ENCODE peak calls at places on chromosome 9, in six cellular contexts. One of them, this sample, is unnamed.

GRCh38 chr9:120920495-120921178 is 6.0 kb downstream of the TRAF1 start:
- DNase-seq in fibroblast of lung: no peak
- DNase-seq in GM23338: no peak
- DNase-seq in GM12878: no peak
- DNase-seq in HepG2: no peak
- DNase-seq in H9: no peak
- DNase-seq in this sample: no peak

GRCh38 chr9:136604823-136605525 is 57.7 kb upstream of the EGFL7 start:
- DNase-seq in GM23338: no peak
- DNase-seq in H9: no peak
- DNase-seq in fibroblast of lung: no peak
- DNase-seq in HepG2: no peak
- DNase-seq in GM12878: no peak
- DNase-seq in this sample: no peak

GRCh38 chr9:95511952-95512750 is 4.6 kb downstream of the PTCH1 start:
- DNase-seq in GM23338: peak; percentile 80
- DNase-seq in HepG2: no peak
- DNase-seq in GM12878: no peak
- DNase-seq in fibroblast of lung: no peak
- DNase-seq in H9: peak; percentile 64
- DNase-seq in this sample: no peak

GRCh38 chr9:36897019-36897418 is 137.0 kb downstream of the PAX5 start:
- DNase-seq in HepG2: no peak
- DNase-seq in fibroblast of lung: no peak
- DNase-seq in GM23338: no peak
- DNase-seq in GM12878: no peak
- DNase-seq in H9: peak; percentile 27
- DNase-seq in this sample: no peak

GRCh38 chr9:99823392-99824377 is 2.0 kb downstream of the NR4A3 start:
- DNase-seq in GM12878: no peak
- DNase-seq in H9: peak; percentile 51
- DNase-seq in HepG2: no peak
- DNase-seq in GM23338: peak; percentile 50
- DNase-seq in fibroblast of lung: peak; percentile 38
- DNase-seq in this sample: no peak

GRCh38 chr9:24487250-24487861 is 58.3 kb downstream of the IZUMO3 start:
- DNase-seq in H9: no peak
- DNase-seq in GM23338: no peak
- DNase-seq in GM12878: no peak
- DNase-seq in HepG2: no peak
- DNase-seq in fibroblast of lung: no peak
- DNase-seq in this sample: no peak

GRCh38 chr9:75148551-75148950 is 60.2 kb downstream of the OSTF1 start:
- DNase-seq in fibroblast of lung: peak; percentile 96
- DNase-seq in H9: no peak
- DNase-seq in GM23338: no peak
- DNase-seq in GM12878: no peak
- DNase-seq in HepG2: no peak
- DNase-seq in this sample: peak; percentile 50

GRCh38 chr9:130537346-130538050 is 41.9 kb upstream of the FUBP3 start:
- DNase-seq in H9: no peak
- DNase-seq in fibroblast of lung: peak; percentile 7
- DNase-seq in GM23338: no peak
- DNase-seq in GM12878: no peak
- DNase-seq in HepG2: no peak
- DNase-seq in this sample: no peak

GRCh38 chr9:115198018-115198417 is 80.1 kb upstream of the TNC start:
- DNase-seq in fibroblast of lung: peak; percentile 80
- DNase-seq in H9: no peak
- DNase-seq in HepG2: no peak
- DNase-seq in GM12878: no peak
- DNase-seq in GM23338: no peak
- DNase-seq in this sample: no peak

GRCh38 chr9:111474385-111474784 is 9.8 kb downstream of the ECPAS start:
- DNase-seq in GM23338: peak; percentile 29
- DNase-seq in GM12878: no peak
- DNase-seq in H9: no peak
- DNase-seq in HepG2: peak; percentile 82
- DNase-seq in fibroblast of lung: no peak
- DNase-seq in this sample: no peak

GRCh38 chr9:98864257-98865180 is 57.0 kb downstream of the GALNT12 start:
- DNase-seq in HepG2: no peak
- DNase-seq in H9: no peak
- DNase-seq in GM12878: no peak
- DNase-seq in GM23338: no peak
- DNase-seq in fibroblast of lung: no peak
- DNase-seq in this sample: no peak

GRCh38 chr9:79788662-79789061 is 216.9 kb downstream of the TLE4 start:
- DNase-seq in HepG2: no peak
- DNase-seq in GM12878: no peak
- DNase-seq in H9: no peak
- DNase-seq in GM23338: no peak
- DNase-seq in fibroblast of lung: no peak
- DNase-seq in this sample: no peak

GRCh38 chr9:2620876-2621677 is 510 bp upstream of the VLDLR start:
- DNase-seq in GM12878: no peak
- DNase-seq in fibroblast of lung: peak; percentile 78
- DNase-seq in H9: peak; percentile 90
- DNase-seq in GM23338: peak; percentile 94
- DNase-seq in HepG2: peak; percentile 36
- DNase-seq in this sample: peak; percentile 88

GRCh38 chr9:120490888-120491595 is 88.9 kb downstream of the CDK5RAP2 start:
- DNase-seq in HepG2: no peak
- DNase-seq in fibroblast of lung: no peak
- DNase-seq in GM12878: peak; percentile 15
- DNase-seq in H9: no peak
- DNase-seq in GM23338: peak; percentile 22
- DNase-seq in this sample: no peak

GRCh38 chr9:1775230-1775629 is 239.9 kb upstream of the SMARCA2 start:
- DNase-seq in GM23338: peak; percentile 72
- DNase-seq in H9: no peak
- DNase-seq in fibroblast of lung: no peak
- DNase-seq in HepG2: no peak
- DNase-seq in GM12878: no peak
- DNase-seq in this sample: no peak

GRCh38 chr9:108374606-108375005 is 481.2 kb downstream of the ACTL7B start:
- DNase-seq in GM23338: no peak
- DNase-seq in HepG2: no peak
- DNase-seq in fibroblast of lung: no peak
- DNase-seq in GM12878: no peak
- DNase-seq in H9: no peak
- DNase-seq in this sample: no peak

GRCh38 chr9:72564517-72565281 is 43.3 kb downstream of the TMC1 start:
- DNase-seq in fibroblast of lung: no peak
- DNase-seq in HepG2: no peak
- DNase-seq in GM12878: no peak
- DNase-seq in GM23338: no peak
- DNase-seq in H9: no peak
- DNase-seq in this sample: no peak

GRCh38 chr9:93010696-93011095 is 47.8 kb upstream of the SUSD3 start:
- DNase-seq in GM12878: no peak
- DNase-seq in GM23338: no peak
- DNase-seq in H9: peak; percentile 27
- DNase-seq in HepG2: peak; percentile 31
- DNase-seq in fibroblast of lung: no peak
- DNase-seq in this sample: no peak

GRCh38 chr9:135484460-135485277 is 5.1 kb downstream of the PPP1R26 start:
- DNase-seq in fibroblast of lung: no peak
- DNase-seq in H9: no peak
- DNase-seq in HepG2: no peak
- DNase-seq in GM12878: no peak
- DNase-seq in GM23338: no peak
- DNase-seq in this sample: no peak

GRCh38 chr9:132350861-132351315 is 3.9 kb downstream of the SETX start:
- DNase-seq in fibroblast of lung: no peak
- DNase-seq in HepG2: no peak
- DNase-seq in H9: no peak
- DNase-seq in GM23338: no peak
- DNase-seq in GM12878: no peak
- DNase-seq in this sample: peak; percentile 43

GRCh38 chr9:3498691-3499090 is 27.1 kb downstream of the RFX3 start:
- DNase-seq in HepG2: no peak
- DNase-seq in H9: no peak
- DNase-seq in fibroblast of lung: peak; percentile 87
- DNase-seq in GM12878: no peak
- DNase-seq in GM23338: no peak
- DNase-seq in this sample: no peak

GRCh38 chr9:36922548-36922947 is 111.5 kb downstream of the PAX5 start:
- DNase-seq in HepG2: no peak
- DNase-seq in GM12878: no peak
- DNase-seq in GM23338: no peak
- DNase-seq in H9: no peak
- DNase-seq in fibroblast of lung: peak; percentile 74
- DNase-seq in this sample: no peak

GRCh38 chr9:95575796-95576195 is 59.0 kb upstream of the PTCH1 start:
- DNase-seq in GM12878: no peak
- DNase-seq in HepG2: no peak
- DNase-seq in fibroblast of lung: no peak
- DNase-seq in H9: no peak
- DNase-seq in GM23338: no peak
- DNase-seq in this sample: no peak

GRCh38 chr9:70392189-70392588 is 22.3 kb downstream of the KLF9 start:
- DNase-seq in HepG2: no peak
- DNase-seq in GM23338: no peak
- DNase-seq in GM12878: no peak
- DNase-seq in fibroblast of lung: no peak
- DNase-seq in H9: no peak
- DNase-seq in this sample: no peak

GRCh38 chr9:127128341-127129072 is 6.1 kb upstream of the ANGPTL2 start:
- DNase-seq in HepG2: no peak
- DNase-seq in GM23338: no peak
- DNase-seq in GM12878: no peak
- DNase-seq in H9: no peak
- DNase-seq in fibroblast of lung: peak; percentile 58
- DNase-seq in this sample: no peak

GRCh38 chr9:106532616-106533015 is 330.4 kb upstream of the ZNF462 start:
- DNase-seq in H9: peak; percentile 43
- DNase-seq in GM23338: peak; percentile 5
- DNase-seq in HepG2: no peak
- DNase-seq in GM12878: no peak
- DNase-seq in fibroblast of lung: no peak
- DNase-seq in this sample: no peak

GRCh38 chr9:106528158-106528557 is 334.8 kb upstream of the ZNF462 start:
- DNase-seq in HepG2: no peak
- DNase-seq in GM23338: no peak
- DNase-seq in GM12878: no peak
- DNase-seq in H9: no peak
- DNase-seq in fibroblast of lung: no peak
- DNase-seq in this sample: no peak

GRCh38 chr9:106534800-106535199 is 328.2 kb upstream of the ZNF462 start:
- DNase-seq in GM12878: no peak
- DNase-seq in GM23338: no peak
- DNase-seq in HepG2: no peak
- DNase-seq in H9: no peak
- DNase-seq in fibroblast of lung: no peak
- DNase-seq in this sample: no peak

GRCh38 chr9:106526805-106527204 is 336.2 kb upstream of the ZNF462 start:
- DNase-seq in GM23338: no peak
- DNase-seq in H9: no peak
- DNase-seq in GM12878: no peak
- DNase-seq in HepG2: no peak
- DNase-seq in fibroblast of lung: no peak
- DNase-seq in this sample: no peak

DNA sequence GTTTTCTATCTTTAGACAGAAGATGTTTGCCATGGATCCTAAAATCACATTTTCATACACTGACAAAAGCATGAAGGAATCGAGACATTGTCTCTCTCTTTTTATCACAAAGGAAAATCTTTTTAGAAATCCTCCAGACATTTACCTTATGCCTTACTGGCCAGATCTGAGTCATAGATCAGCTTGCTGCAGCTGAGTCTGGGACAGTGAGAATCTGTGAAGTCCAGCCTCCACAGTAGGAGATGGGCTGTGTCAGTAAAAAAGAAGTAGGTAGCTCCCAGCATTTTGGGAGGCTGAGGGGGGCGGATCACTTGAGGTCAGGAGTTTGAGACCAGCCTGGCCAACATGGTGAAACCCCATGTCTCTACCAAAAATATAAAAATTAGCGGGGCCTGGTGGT is 333.4 kb upstream of the ZNF462 start:
- DNase-seq in HepG2: no peak
- DNase-seq in fibroblast of lung: no peak
- DNase-seq in GM12878: no peak
- DNase-seq in GM23338: no peak
- DNase-seq in H9: no peak
- DNase-seq in this sample: no peak
- TF ChIP-seq CTCF in HepG2: no peak
- TF ChIP-seq CTCF in fibroblast of lung: no peak
- TF ChIP-seq CTCF in GM12878: no peak
- TF ChIP-seq CTCF in GM23338: no peak
- TF ChIP-seq CTCF in H9: no peak
- TF ChIP-seq CTCF in this sample: no peak

DNA sequence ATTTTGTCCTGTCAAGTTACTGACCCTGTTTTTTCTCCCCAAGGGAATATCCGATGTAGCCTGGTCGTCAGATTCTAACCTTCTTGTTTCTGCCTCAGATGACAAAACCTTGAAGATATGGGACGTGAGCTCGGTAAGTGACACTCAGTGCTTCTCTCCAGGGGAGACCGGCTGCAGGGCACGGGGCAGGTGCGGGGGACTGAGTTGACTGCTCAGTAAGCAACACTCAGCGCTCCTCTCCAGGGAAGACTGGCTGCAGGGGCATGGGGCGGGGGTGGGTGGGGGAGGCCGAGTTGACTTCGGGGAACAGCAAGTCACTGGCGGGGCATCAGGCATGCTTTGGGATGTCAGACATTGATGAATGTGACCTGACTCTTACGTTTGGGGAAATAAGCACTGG is 6.0 kb downstream of the WDR5 start:
- DNase-seq in GM12878: no peak
- DNase-seq in H9: no peak
- DNase-seq in GM23338: no peak
- DNase-seq in fibroblast of lung: no peak
- DNase-seq in HepG2: no peak
- DNase-seq in this sample: no peak
- H3K4me2 ChIP-seq in GM12878: no peak overlapping the region
- H3K4me2 ChIP-seq in H9: no peak overlapping the region
- H3K4me2 ChIP-seq in GM23338: no peak overlapping the region
- H3K4me2 ChIP-seq in fibroblast of lung: no peak overlapping the region
- H3K4me2 ChIP-seq in HepG2: no peak overlapping the region
- H3K4me2 ChIP-seq in this sample: no peak overlapping the region

GRCh38 chr9:33227013-33227398 is 13.0 kb upstream of the SPINK4 start:
- DNase-seq in GM12878: no peak
- DNase-seq in GM23338: no peak
- DNase-seq in fibroblast of lung: no peak
- DNase-seq in H9: no peak
- DNase-seq in HepG2: no peak
- DNase-seq in this sample: no peak
- H3K27me3 ChIP-seq in GM12878: no peaks in the 10 kb centered on the region
- H3K27me3 ChIP-seq in GM23338: no peaks in the 10 kb centered on the region
- H3K27me3 ChIP-seq in fibroblast of lung: peaks cover 3% of the 10 kb centered on the region
- H3K27me3 ChIP-seq in H9: no peaks in the 10 kb centered on the region
- H3K27me3 ChIP-seq in HepG2: no peaks in the 10 kb centered on the region
- H3K27me3 ChIP-seq in this sample: no peaks in the 10 kb centered on the region

GRCh38 chr9:38308136-38308535 is 84.4 kb upstream of the ALDH1B1 start:
- DNase-seq in GM23338: no peak
- DNase-seq in HepG2: no peak
- DNase-seq in GM12878: no peak
- DNase-seq in fibroblast of lung: no peak
- DNase-seq in H9: no peak
- DNase-seq in this sample: no peak
- TF ChIP-seq CTCF in GM23338: no peak
- TF ChIP-seq CTCF in HepG2: no peak
- TF ChIP-seq CTCF in GM12878: no peak
- TF ChIP-seq CTCF in fibroblast of lung: no peak
- TF ChIP-seq CTCF in H9: no peak
- TF ChIP-seq CTCF in this sample: no peak